ENCODE peak calls at places on chromosomes 2 and 18, in four cellular contexts. L is HepG2, T is K562, X is GM12878. P is an unnamed sample.

GRCh38 chr2:197889041-197889440 is 84.6 kb downstream of the PLCL1 start:
- DNase-seq in L (no peak), T (peak), X (peak), P (no peak)

GRCh38 chr18:61203151-61203550 is 130.1 kb upstream of the CDH20 start:
- DNase-seq in L (no peak), T (no peak), X (no peak), P (no peak)

GRCh38 chr2:179440642-179441251 is 176.1 kb upstream of the SESTD1 start:
- DNase-seq in L (peak), T (peak), X (no peak), P (peak)

GRCh38 chr18:58733866-58734265 is 62.6 kb downstream of the MALT1 start:
- DNase-seq in L (no peak), T (no peak), X (no peak), P (no peak)

GRCh38 chr2:69933839-69934613 is 19.1 kb downstream of the MXD1 start:
- DNase-seq in L (peak), T (peak), X (no peak), P (no peak)

GRCh38 chr18:64615047-64615446 is 466.2 kb upstream of the LINC00305 start:
- DNase-seq in L (no peak), T (no peak), X (no peak), P (no peak)

GRCh38 chr2:10276481-10277292 is 26.0 kb upstream of the HPCAL1 start:
- DNase-seq in L (no peak), T (no peak), X (no peak), P (no peak)

GRCh38 chr2:181742908-181743722 is 62.8 kb upstream of the NEUROD1 start:
- DNase-seq in L (peak), T (peak), X (peak), P (peak)

GRCh38 chr2:191249131-191249813 is 4.1 kb downstream of the MYO1B start:
- DNase-seq in L (no peak), T (no peak), X (no peak), P (no peak)

GRCh38 chr2:66034467-66034866 is 400.5 kb upstream of the MEIS1 start:
- DNase-seq in L (no peak), T (no peak), X (no peak), P (no peak)

GRCh38 chr2:240237609-240238151 is 97.2 kb upstream of the OTOS start:
- DNase-seq in L (no peak), T (no peak), X (no peak), P (no peak)

GRCh38 chr2:103009861-103010260 is 248.0 kb downstream of the TMEM182 start:
- DNase-seq in L (no peak), T (no peak), X (no peak), P (no peak)

GRCh38 chr2:201965550-201965949 is 68.1 kb upstream of the FZD7 start:
- DNase-seq in L (peak), T (peak), X (no peak), P (no peak)

GRCh38 chr18:74896390-74896991 is 298.8 kb downstream of the ZNF407 start:
- DNase-seq in L (peak), T (peak), X (no peak), P (peak)

GRCh38 chr2:25618676-25619075 is 54.7 kb downstream of the DTNB start:
- DNase-seq in L (peak), T (no peak), X (no peak), P (no peak)

GRCh38 chr2:240513544-240514287 is 44.1 kb downstream of the ANKMY1 start:
- DNase-seq in L (peak), T (peak), X (peak), P (peak)

DNA sequence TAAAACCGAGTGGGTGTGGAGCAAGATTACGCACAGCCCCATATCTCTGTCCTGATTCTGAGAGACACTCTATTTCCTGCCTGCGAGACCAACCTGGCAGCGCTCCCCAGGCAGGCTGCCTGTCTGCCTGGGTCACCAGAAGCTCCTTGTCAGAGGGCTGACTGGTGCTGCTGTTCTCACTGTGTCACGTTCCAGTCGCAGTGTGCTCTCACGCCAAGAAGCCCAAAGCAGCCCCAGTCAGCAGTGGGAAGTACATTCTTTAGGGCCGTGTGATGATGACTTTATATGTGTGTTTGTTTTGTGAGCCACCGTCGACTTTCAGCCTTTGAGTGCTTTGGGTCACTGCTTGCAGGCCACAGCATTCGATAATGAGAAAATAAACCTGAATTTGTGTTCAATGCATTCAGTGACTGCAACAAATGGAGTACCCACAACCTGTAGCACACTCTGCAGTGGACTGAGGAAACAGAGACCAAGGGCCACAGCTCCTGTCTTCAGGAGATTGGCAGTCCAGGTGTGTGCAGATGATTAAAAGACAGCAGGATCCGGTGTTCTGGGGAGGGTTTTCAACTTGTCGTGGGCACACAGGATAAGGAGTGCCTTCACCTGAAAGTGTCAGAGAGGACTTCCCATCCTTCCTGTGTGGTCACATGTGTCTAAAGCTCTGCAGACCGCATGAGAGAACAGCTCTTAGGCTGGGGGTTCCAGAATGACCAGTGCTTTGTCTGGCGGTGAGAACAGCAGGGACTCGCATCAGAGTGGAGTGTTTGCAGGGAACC is 4.8 kb downstream of the TNFRSF11A start:
- DNase-seq in L (peak), T (no peak), X (no peak), P (no peak)
- TF ChIP-seq SP1 in L (no peak), T (no peak), X (no peak), P (no peak)

GRCh38 chr2:8525236-8525581 is 156.6 kb upstream of the ID2 start:
- DNase-seq in L (no peak), T (no peak), X (no peak), P (no peak)
- TF ChIP-seq FOXM1 in L (no peak), T (no peak), X (no peak), P (no peak)

GRCh38 chr2:219388127-219388844 is 574 bp upstream of the DNPEP start:
- DNase-seq in L (peak), T (peak), X (peak), P (peak)

GRCh38 chr2:219386532-219387280 is 1.0 kb downstream of the DNPEP start:
- DNase-seq in L (no peak), T (no peak), X (no peak), P (no peak)

GRCh38 chr2:219388845-219389156 is 1.1 kb upstream of the DNPEP start:
- DNase-seq in L (no peak), T (peak), X (no peak), P (no peak)

GRCh38 chr2:219385958-219386520 is 1.7 kb downstream of the DNPEP start:
- DNase-seq in L (no peak), T (no peak), X (no peak), P (no peak)

GRCh38 chr2:219387284-219388126 is at the start of gene DNPEP:
- DNase-seq in L (peak), T (peak), X (peak), P (peak)
- TF ChIP-seq SP1 in L (no peak), T (peak), X (no peak), P (no peak)

GRCh38 chr2:63614983-63615945 is 26.5 kb downstream of the MDH1 start:
- DNase-seq in L (peak), T (peak), X (no peak), P (no peak)

GRCh38 chr2:63619328-63619727 is 30.6 kb downstream of the MDH1 start:
- DNase-seq in L (no peak), T (no peak), X (no peak), P (no peak)

GRCh38 chr2:63617360-63617759 is 28.6 kb downstream of the MDH1 start:
- DNase-seq in L (no peak), T (no peak), X (no peak), P (no peak)

GRCh38 chr2:63613391-63613901 is 24.7 kb downstream of the MDH1 start:
- DNase-seq in L (no peak), T (no peak), X (no peak), P (no peak)

GRCh38 chr2:63614448-63614968 is 25.7 kb downstream of the MDH1 start:
- DNase-seq in L (peak), T (no peak), X (no peak), P (no peak)
- TF ChIP-seq FOXM1 in L (no peak), T (no peak), X (no peak), P (no peak)

DNA sequence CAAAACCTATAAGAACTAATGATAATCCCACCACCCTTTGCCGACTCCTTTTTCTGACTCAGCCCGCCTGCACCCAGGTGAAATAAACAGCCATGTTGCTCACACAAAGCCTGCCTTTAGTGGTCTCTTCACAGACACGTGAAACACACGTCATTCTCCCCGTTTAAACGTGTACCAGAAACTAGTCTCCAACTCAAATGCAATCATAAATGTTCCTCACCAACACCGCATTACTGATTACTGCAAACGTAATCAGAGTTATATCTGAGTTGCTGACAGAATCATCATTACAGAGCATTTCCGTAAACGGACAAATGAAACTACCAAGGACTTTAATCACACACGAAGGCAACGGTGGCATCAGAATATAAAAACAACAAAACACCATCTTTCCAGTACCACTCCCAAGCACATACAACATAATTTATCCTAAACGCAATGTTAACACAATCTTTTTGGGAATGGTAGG is 1.9 kb downstream of the CLK1 start:
- DNase-seq in L (peak), T (peak), X (peak), P (no peak)
- TF ChIP-seq SP1 in L (no peak), T (no peak), X (no peak), P (no peak)

GRCh38 chr2:14759086-14759485 is 126.6 kb downstream of the LRATD1 start:
- DNase-seq in L (no peak), T (no peak), X (no peak), P (no peak)

GRCh38 chr2:14756981-14757657 is 124.6 kb downstream of the LRATD1 start:
- DNase-seq in L (no peak), T (no peak), X (no peak), P (no peak)

GRCh38 chr2:14752294-14752693 is 119.8 kb downstream of the LRATD1 start:
- DNase-seq in L (no peak), T (no peak), X (no peak), P (no peak)

GRCh38 chr2:14760169-14760568 is 127.7 kb downstream of the LRATD1 start:
- DNase-seq in L (no peak), T (no peak), X (no peak), P (no peak)

GRCh38 chr2:14756122-14756541 is 123.6 kb downstream of the LRATD1 start:
- DNase-seq in L (no peak), T (no peak), X (no peak), P (no peak)
- TF ChIP-seq FOXM1 in L (no peak), T (no peak), X (no peak), P (no peak)

GRCh38 chr2:16635796-16636699 is 29.6 kb downstream of the CYRIA start:
- DNase-seq in L (no peak), T (peak), X (no peak), P (peak)
- TF ChIP-seq SP1 in L (no peak), T (no peak), X (no peak), P (no peak)